ENCODE peak calls at places on chromosomes 13 and 19, in five cellular contexts. J, I, V, N and K are unnamed samples.
A peak's percentile ranks its signal among the peaks of the same experiment; 100 is the strongest.

GRCh38 chr13:25473864-25474263 is 102.1 kb downstream of the ATP8A2 start:
- DNase-seq in J (no peak), I (no peak), V (no peak), N (no peak), K (no peak)

GRCh38 chr13:63455938-63456337 is 2040.3 kb upstream of the PCDH20 start:
- DNase-seq in J (peak; percentile 8), I (no peak), V (no peak), N (no peak), K (no peak)

GRCh38 chr13:83117046-83117445 is 765.2 kb downstream of the SLITRK1 start:
- DNase-seq in J (no peak), I (no peak), V (no peak), N (no peak), K (no peak)

GRCh38 chr13:97130201-97130600 is 91.9 kb upstream of the MBNL2 start:
- DNase-seq in J (no peak), I (no peak), V (no peak), N (no peak), K (no peak)

GRCh38 chr13:97319088-97319487 is 97.0 kb downstream of the MBNL2 start:
- DNase-seq in J (no peak), I (no peak), V (no peak), N (no peak), K (no peak)

GRCh38 chr13:98675837-98676236 is 76.6 kb downstream of the SLC15A1 start:
- DNase-seq in J (no peak), I (no peak), V (no peak), N (no peak), K (no peak)

GRCh38 chr13:80259159-80259558 is 81.8 kb downstream of the SPRY2 start:
- DNase-seq in J (no peak), I (no peak), V (no peak), N (no peak), K (no peak)

GRCh38 chr13:64709079-64709478 is 2521.1 kb downstream of the PCDH9 start:
- DNase-seq in J (no peak), I (no peak), V (no peak), N (no peak), K (no peak)

GRCh38 chr19:28602675-28603298 is 610.2 kb downstream of the UQCRFS1 start:
- DNase-seq in J (no peak), I (no peak), V (no peak), N (no peak), K (no peak)

GRCh38 chr13:109226631-109227030 is 559.8 kb downstream of the IRS2 start:
- DNase-seq in J (no peak), I (no peak), V (no peak), N (no peak), K (no peak)

GRCh38 chr19:7871280-7871529 is 3.0 kb downstream of the PRR36 start:
- DNase-seq in J (no peak), I (no peak), V (no peak), N (no peak), K (no peak)

GRCh38 chr19:18153555-18154134 is 682 bp downstream of the PIK3R2 start:
- DNase-seq in J (no peak), I (peak; percentile 39), V (peak; percentile 10), N (no peak), K (peak; percentile 22)

GRCh38 chr19:11626252-11626651 is 29.0 kb downstream of the ZNF627 start:
- DNase-seq in J (no peak), I (no peak), V (no peak), N (no peak), K (no peak)

GRCh38 chr19:10780368-10780767 is 55.6 kb downstream of the TMED1 start:
- DNase-seq in J (no peak), I (no peak), V (no peak), N (no peak), K (no peak)

GRCh38 chr13:70043685-70044084 is 63.9 kb upstream of the ATXN8OS start:
- DNase-seq in J (peak; percentile 8), I (no peak), V (no peak), N (no peak), K (no peak)

GRCh38 chr19:34430738-34431625 is 2.8 kb downstream of the UBA2 start:
- DNase-seq in J (peak; percentile 59), I (peak; percentile 60), V (peak; percentile 86), N (peak; percentile 4), K (peak; percentile 72)

GRCh38 chr13:83929147-83929546 is 46.9 kb upstream of the SLITRK1 start:
- DNase-seq in J (no peak), I (peak; percentile 51), V (no peak), N (no peak), K (no peak)

GRCh38 chr19:31113250-31113685 is 236.0 kb downstream of the TSHZ3 start:
- DNase-seq in J (peak; percentile 48), I (no peak), V (no peak), N (no peak), K (no peak)

GRCh38 chr19:43674630-43674982 is 4.6 kb upstream of the PLAUR start:
- DNase-seq in J (no peak), I (no peak), V (no peak), N (no peak), K (no peak)

GRCh38 chr19:55383789-55384575 is at the start of gene TMEM238:
- DNase-seq in J (peak; percentile 71), I (peak; percentile 66), V (peak; percentile 66), N (peak; percentile 31), K (peak; percentile 57)

GRCh38 chr13:39037880-39038568 is at the start of the genes NHLRC3 and PROSER1:
- DNase-seq in J (peak; percentile 74), I (peak; percentile 93), V (peak; percentile 86), N (peak; percentile 65), K (peak; percentile 88)

GRCh38 chr13:98517576-98518310 is 59.2 kb downstream of the STK24 start:
- DNase-seq in J (no peak), I (no peak), V (peak; percentile 70), N (no peak), K (peak; percentile 65)

GRCh38 chr13:83009987-83010386 is 872.3 kb downstream of the SLITRK1 start:
- DNase-seq in J (no peak), I (no peak), V (no peak), N (no peak), K (no peak)

GRCh38 chr19:3683866-3684816 is 16.1 kb downstream of the PIP5K1C start:
- DNase-seq in J (no peak), I (no peak), V (no peak), N (no peak), K (no peak)

GRCh38 chr19:3687774-3688706 is 12.2 kb downstream of the PIP5K1C start:
- DNase-seq in J (no peak), I (no peak), V (peak; percentile 66), N (peak; percentile 56), K (peak; percentile 33)

GRCh38 chr19:3684817-3685410 is 15.4 kb downstream of the PIP5K1C start:
- DNase-seq in J (no peak), I (no peak), V (no peak), N (no peak), K (no peak)

GRCh38 chr19:3690551-3691371 is 9.5 kb downstream of the PIP5K1C start:
- DNase-seq in J (no peak), I (no peak), V (no peak), N (no peak), K (peak; percentile 38)

DNA sequence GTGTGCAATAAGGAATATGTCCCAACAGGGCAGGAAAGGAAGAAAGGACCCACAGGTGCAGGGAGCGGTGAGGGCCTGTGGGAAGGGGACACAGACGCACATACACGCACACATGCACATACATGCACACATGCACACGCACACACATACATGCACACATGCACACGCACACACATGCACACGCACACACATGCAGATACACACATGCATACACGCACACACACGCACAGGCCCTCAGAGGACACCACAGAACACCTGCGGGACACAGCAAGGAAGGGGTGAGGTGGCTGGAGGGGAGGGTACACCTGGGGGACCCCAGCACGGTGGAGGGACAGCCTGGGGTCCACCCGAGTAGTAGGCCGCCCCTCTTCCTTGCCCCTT is 12.9 kb downstream of the PIP5K1C start:
- DNase-seq in J (no peak), I (no peak), V (no peak), N (no peak), K (no peak)
- H3K9me3 ChIP-seq in J (no peaks in the 10 kb centered on the region), I (no peaks in the 10 kb centered on the region), V (no peaks in the 10 kb centered on the region), N (no peaks in the 10 kb centered on the region), K (no peaks in the 10 kb centered on the region)

DNA sequence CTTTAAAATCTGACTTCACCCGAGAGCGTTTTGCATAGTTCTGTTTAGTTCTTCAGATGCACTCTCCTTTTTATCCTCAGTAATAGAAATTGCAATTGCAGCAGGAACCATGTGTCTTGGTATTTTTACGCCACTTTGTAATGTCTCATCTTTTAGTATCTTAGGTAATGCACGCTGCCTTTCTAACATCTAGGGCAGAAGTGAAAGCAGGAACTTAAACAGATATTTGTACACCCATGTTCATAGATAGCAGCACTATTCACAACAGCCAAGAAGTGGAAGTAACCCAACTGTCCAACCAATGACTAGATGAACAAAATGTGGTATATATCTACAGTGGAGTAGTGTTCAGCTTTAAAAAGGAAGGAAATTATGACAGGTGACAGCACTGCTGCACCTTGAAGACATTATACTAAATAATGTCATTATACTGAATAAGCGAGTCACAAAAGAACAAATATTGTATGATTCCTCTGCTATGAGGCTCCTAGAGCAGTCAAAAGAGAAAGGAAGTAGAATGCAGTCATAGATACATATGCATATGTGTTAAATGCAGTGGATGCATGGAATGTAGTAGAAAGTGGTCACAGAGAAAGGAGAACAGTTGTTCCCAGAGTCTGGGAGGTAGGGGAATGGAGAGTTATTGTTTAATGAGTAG is 105.9 kb upstream of the GJB6 start:
- DNase-seq in J (peak; percentile 59), I (no peak), V (no peak), N (no peak), K (no peak)
- H3K27ac ChIP-seq in J (no peak overlapping the region), I (no peak overlapping the region), V (no peak overlapping the region), N (no peak overlapping the region), K (no peak overlapping the region)

DNA sequence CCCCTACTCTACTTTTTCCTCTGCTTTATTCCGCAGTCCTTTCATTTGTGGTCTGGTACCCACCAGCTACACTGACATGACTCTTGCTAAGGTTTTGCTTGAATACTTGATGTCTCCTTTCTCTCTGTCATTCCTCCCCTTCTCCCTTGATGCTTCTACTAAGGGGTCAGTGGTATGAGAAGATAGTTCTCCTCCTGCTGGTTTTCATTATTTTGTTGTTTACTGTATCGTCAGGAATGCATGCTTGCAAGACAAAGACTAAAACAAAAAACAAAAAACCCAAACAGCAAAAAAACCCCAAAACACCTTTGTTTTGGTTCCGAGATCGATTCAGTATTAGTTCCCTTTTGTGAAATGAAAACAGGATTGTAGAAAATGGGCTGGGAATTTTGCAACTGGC is 59.5 kb downstream of the PCCA start:
- DNase-seq in J (no peak), I (no peak), V (no peak), N (no peak), K (no peak)
- H3K9me3 ChIP-seq in J (no peaks in the 10 kb centered on the region), I (no peaks in the 10 kb centered on the region), V (no peaks in the 10 kb centered on the region), N (no peaks in the 10 kb centered on the region), K (no peaks in the 10 kb centered on the region)

DNA sequence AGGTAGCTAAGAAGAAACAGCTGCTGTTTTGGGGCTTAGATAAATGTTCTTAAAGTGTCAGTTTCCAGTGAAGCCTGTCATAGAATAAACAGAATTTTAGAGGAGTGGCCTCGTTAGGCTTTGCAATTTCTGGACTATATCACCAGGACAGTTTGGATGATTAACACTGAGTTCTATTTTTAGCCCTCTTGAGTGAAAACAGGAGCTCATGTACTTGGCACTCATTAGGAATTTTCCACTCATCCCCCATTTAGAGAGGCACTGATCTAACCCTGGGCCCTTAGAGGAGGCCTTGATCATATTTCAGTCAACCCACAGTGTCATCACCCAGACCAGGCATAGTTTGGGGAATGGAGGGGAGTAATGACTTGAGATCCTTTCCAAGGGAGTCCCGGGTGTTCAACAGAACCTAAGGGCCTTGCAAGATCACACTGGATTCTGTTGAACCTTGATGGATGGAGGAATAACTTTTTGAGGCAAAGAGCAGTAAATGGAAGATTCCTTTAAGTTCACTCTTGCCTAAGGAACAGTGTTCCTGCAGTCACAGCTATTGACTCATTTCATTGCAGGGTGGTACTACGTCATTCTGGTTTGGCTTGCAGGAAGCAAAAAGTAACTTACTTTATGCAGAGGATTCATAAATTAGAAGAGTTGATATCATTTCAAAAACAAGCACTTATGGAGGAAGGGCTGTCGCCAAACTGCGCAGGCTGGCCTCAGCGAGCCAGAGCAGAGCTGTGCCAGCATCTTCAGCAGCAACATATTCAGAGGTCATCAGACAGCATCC is 160.2 kb downstream of the SLC7A1 start:
- DNase-seq in J (peak; percentile 16), I (no peak), V (no peak), N (no peak), K (no peak)
- H3K27ac ChIP-seq in J (no peak overlapping the region), I (no peak overlapping the region), V (no peak overlapping the region), N (no peak overlapping the region), K (no peak overlapping the region)